ENCODE peak calls at places on chromosomes 5 and 9, in seven cellular contexts. H is psoas muscle, Y is neural progenitor cell, D is brain microvascular endothelial cell, O is IMR-90, G is kidney, W is upper lobe of left lung. M is an unnamed sample.
A peak's percentile ranks its signal among the peaks of the same experiment; 100 is the strongest.

GRCh38 chr5:139644001-139644456 is 4.1 kb upstream of the CXXC5 start:
- DNase-seq in G (peak; percentile 59), D (no peak), Y (no peak), O (no peak), H (peak; percentile 40), W (peak; percentile 18), M (no peak)

GRCh38 chr5:142684508-142685031 is 1.3 kb downstream of the FGF1 start:
- DNase-seq in D (no peak), G (no peak), H (no peak), O (peak; percentile 33), Y (peak; percentile 65), W (no peak), M (peak; percentile 56)

GRCh38 chr5:127957183-127957582 is 126.4 kb upstream of the SLC12A2 start:
- DNase-seq in H (peak; percentile 61), O (peak; percentile 72), D (peak; percentile 34), Y (no peak), W (no peak), G (no peak), M (no peak)

GRCh38 chr9:71079451-71079850 is 42.0 kb downstream of the TRPM3 start:
- DNase-seq in G (no peak), H (no peak), W (no peak), D (no peak), Y (no peak), O (peak; percentile 31), M (no peak)

GRCh38 chr5:177489119-177489716 is 8.2 kb downstream of the PDLIM7 start:
- DNase-seq in O (no peak), H (no peak), Y (peak; percentile 40), G (peak; percentile 57), W (no peak), D (no peak), M (no peak)

GRCh38 chr5:42840279-42840678 is 28.6 kb upstream of the SELENOP start:
- DNase-seq in H (peak; percentile 66), O (peak; percentile 58), G (peak; percentile 72), Y (no peak), W (peak; percentile 87), D (peak; percentile 59), M (no peak)

GRCh38 chr9:134936762-134937555 is 19.2 kb upstream of the FCN1 start:
- DNase-seq in H (peak; percentile 37), G (no peak), D (no peak), Y (no peak), W (no peak), O (no peak), M (no peak)

GRCh38 chr5:31413030-31413812 is 118.7 kb downstream of the DROSHA start:
- DNase-seq in W (no peak), H (no peak), O (no peak), D (no peak), G (no peak), Y (no peak), M (no peak)

GRCh38 chr5:150656191-150657132 is 4.6 kb upstream of the MYOZ3 start:
- DNase-seq in W (peak; percentile 79), G (peak; percentile 93), D (no peak), O (no peak), H (peak; percentile 92), Y (peak; percentile 92), M (peak; percentile 88)

GRCh38 chr9:123548749-123549545 is 192.9 kb downstream of the CRB2 start:
- DNase-seq in O (no peak), G (no peak), H (no peak), W (peak; percentile 29), D (no peak), Y (no peak), M (no peak)

GRCh38 chr5:135245521-135246499 is 153.2 kb downstream of the MACROH2A1 start:
- DNase-seq in W (no peak), Y (no peak), H (no peak), O (peak; percentile 73), G (peak; percentile 36), D (peak; percentile 47), M (peak; percentile 45)

GRCh38 chr5:167694562-167694961 is 596.9 kb upstream of the WWC1 start:
- DNase-seq in O (no peak), Y (peak; percentile 37), G (no peak), H (no peak), D (no peak), W (no peak), M (no peak)

GRCh38 chr5:156534086-156534485 is 207.1 kb downstream of the SGCD start:
- DNase-seq in W (no peak), Y (no peak), O (no peak), H (no peak), D (no peak), G (no peak), M (no peak)

GRCh38 chr5:39475055-39475454 is 50.3 kb upstream of the DAB2 start:
- DNase-seq in H (no peak), G (no peak), W (no peak), Y (no peak), D (no peak), O (no peak), M (no peak)

GRCh38 chr9:131297903-131298302 is 8.4 kb downstream of the PLPP7 start:
- DNase-seq in Y (no peak), D (no peak), G (no peak), O (no peak), W (no peak), H (peak; percentile 66), M (no peak)

GRCh38 chr5:151315998-151316597 is 12.5 kb upstream of the SLC36A3 start:
- DNase-seq in H (peak; percentile 81), D (peak; percentile 82), G (no peak), W (peak; percentile 80), O (peak; percentile 63), Y (peak; percentile 78), M (peak; percentile 77)

GRCh38 chr9:27425827-27426716 is 98.0 kb upstream of the IFNK start:
- DNase-seq in H (no peak), W (no peak), O (no peak), D (no peak), Y (peak; percentile 19), G (no peak), M (no peak)

GRCh38 chr9:122657527-122657926 is at the start of gene OR1B1:
- DNase-seq in H (no peak), D (no peak), G (no peak), Y (no peak), O (no peak), W (no peak), M (no peak)

GRCh38 chr9:31185831-31186230 is 1198.6 kb upstream of the ACO1 start:
- DNase-seq in W (no peak), Y (no peak), O (peak; percentile 26), D (no peak), G (no peak), H (no peak), M (no peak)

GRCh38 chr9:21096172-21096900 is 18.6 kb upstream of the IFNB1 start:
- DNase-seq in H (no peak), G (no peak), O (peak; percentile 61), W (no peak), Y (no peak), D (peak; percentile 26), M (no peak)

GRCh38 chr5:154779105-154779504 is 23.9 kb downstream of the LARP1 start:
- DNase-seq in Y (no peak), O (peak; percentile 93), D (peak; percentile 84), W (no peak), H (no peak), G (no peak), M (no peak)

DNA sequence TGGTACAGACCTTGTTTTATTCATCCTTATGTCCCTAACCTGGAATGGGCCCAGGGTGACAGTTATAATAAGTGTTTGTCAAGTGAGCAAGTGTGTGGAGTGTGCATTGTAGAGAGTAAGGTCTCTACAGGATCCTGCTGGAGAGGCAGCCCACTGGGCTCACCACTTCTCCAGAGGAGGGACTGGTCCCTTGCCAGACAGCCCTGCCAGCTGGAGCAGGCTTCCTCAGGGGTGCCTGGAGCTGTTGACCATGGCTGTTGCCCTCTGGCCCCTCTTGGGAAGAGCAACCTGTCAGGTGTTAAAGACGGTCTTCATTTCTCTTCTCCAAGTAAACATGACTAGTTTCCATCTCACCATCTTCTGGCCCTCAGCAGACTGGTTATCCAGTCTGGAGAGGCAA is 20.0 kb downstream of the IRF1 start:
- DNase-seq in D (no peak), H (no peak), Y (no peak), G (peak; percentile 64), O (no peak), W (peak; percentile 17), M (no peak)
- TF ChIP-seq CTCF in D (no peak), H (no peak), Y (no peak), G (no peak), O (no peak), W (no peak), M (no peak)

GRCh38 chr9:87682618-87683017 is 43.3 kb upstream of the CTSL start:
- DNase-seq in G (no peak), H (no peak), Y (no peak), O (no peak), W (no peak), D (no peak), M (no peak)

GRCh38 chr9:87685431-87685830 is 40.5 kb upstream of the CTSL start:
- DNase-seq in W (no peak), G (no peak), D (peak; percentile 31), H (no peak), O (peak; percentile 67), Y (no peak), M (no peak)

GRCh38 chr9:87684627-87685204 is 41.2 kb upstream of the CTSL start:
- DNase-seq in H (peak; percentile 56), Y (peak; percentile 61), W (peak; percentile 56), G (no peak), D (peak; percentile 4), O (peak; percentile 24), M (peak; percentile 65)

GRCh38 chr9:87682085-87682484 is 43.8 kb upstream of the CTSL start:
- DNase-seq in O (no peak), D (no peak), Y (no peak), W (no peak), H (no peak), G (no peak), M (peak; percentile 24)

GRCh38 chr9:87683751-87684626 is 41.9 kb upstream of the CTSL start:
- DNase-seq in W (no peak), G (no peak), Y (no peak), O (no peak), D (no peak), H (no peak), M (peak; percentile 66)
- TF ChIP-seq CTCF in W (no peak), G (peak; percentile 4), Y (no peak), O (no peak), D (no peak), H (no peak), M (no peak)

GRCh38 chr5:15807861-15808260 is 307.9 kb downstream of the FBXL7 start:
- DNase-seq in D (peak; percentile 60), W (no peak), Y (no peak), H (no peak), G (no peak), O (peak; percentile 28), M (no peak)
- TF ChIP-seq CTCF in D (peak; percentile 64), W (no peak), Y (no peak), H (no peak), G (no peak), O (peak; percentile 16), M (no peak)

DNA sequence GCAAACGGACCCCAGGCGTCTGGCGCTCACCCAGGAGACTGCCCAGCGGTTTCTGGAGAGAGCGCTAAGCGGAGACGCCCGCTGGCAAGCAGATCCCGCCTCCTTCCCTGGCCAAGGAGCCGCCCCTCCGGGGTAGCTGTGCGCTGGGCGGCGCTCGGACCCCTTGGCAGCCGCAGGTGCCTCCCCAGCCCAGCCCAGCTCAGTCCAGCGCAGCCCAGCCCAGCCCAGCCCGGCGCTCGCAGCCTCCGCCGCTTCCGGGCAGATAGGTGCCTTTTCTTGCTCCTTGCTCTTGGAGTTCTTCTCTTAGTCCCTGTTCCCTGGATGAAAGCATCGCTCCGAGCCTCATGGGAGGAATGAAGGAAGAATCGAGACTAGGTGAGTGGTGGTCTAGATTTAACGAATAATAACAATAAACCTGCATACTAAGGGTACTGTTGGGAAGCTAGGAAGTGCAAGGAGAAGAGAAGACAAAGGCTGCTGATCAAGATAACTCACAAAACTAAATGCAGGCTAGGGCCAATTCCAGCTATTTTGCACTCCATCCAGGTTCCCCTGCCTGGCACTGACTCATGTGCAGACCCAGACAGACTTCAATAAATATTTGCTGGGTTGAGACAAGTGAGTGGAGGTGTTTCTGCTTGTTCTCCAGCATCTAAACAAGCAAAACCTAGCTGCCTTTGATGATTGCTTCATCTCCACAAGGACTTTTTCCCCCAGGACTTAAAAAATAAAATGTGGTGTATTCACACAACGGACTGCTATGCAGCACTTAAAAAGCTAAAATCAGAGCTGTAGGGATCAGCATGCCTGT is at the start of gene STK32A:
- DNase-seq in Y (peak; percentile 92), W (peak; percentile 79), O (no peak), D (no peak), G (peak; percentile 88), H (peak; percentile 81), M (peak; percentile 73)
- TF ChIP-seq CTCF in Y (peak; percentile 32), W (no peak), O (no peak), D (no peak), G (peak; percentile 21), H (no peak), M (no peak)

M was measured in type B pancreatic cell.